ENCODE peak calls at places on chromosome 9, in six cellular contexts. R is fibroblast of lung; W is dermis blood vessel endothelial cell; G is glutamatergic neuron; A is breast epithelium; Z is activated CD8-positive, alpha-beta memory T cell treated with anti-CD3 and anti-CD28 coated beads for 1 hour. T is an unnamed sample.

GRCh38 chr9:124017929-124018730 is 6.6 kb downstream of the LHX2 start:
- DNase-seq in A (no peak), R (no peak), W (no peak), Z (no peak), G (peak), T (no peak)

GRCh38 chr9:89154651-89155336 is 23.8 kb downstream of the SHC3 start:
- DNase-seq in Z (no peak), R (peak), W (peak), A (no peak), G (no peak), T (no peak)

GRCh38 chr9:93239526-93239925 is 55.6 kb downstream of the WNK2 start:
- DNase-seq in W (no peak), G (no peak), Z (no peak), A (no peak), R (no peak), T (no peak)

GRCh38 chr9:16594787-16595186 is 275.7 kb downstream of the BNC2 start:
- DNase-seq in Z (no peak), R (no peak), W (no peak), A (no peak), G (no peak), T (no peak)

GRCh38 chr9:26210338-26210851 is 532.2 kb upstream of the TUSC1 start:
- DNase-seq in G (no peak), Z (no peak), R (no peak), A (no peak), W (no peak), T (no peak)

GRCh38 chr9:105264380-105264779 is 19.9 kb downstream of the SLC44A1 start:
- DNase-seq in W (no peak), G (no peak), Z (no peak), A (no peak), R (peak), T (no peak)

GRCh38 chr9:116494815-116495634 is 192.1 kb upstream of the TRIM32 start:
- DNase-seq in W (peak), G (no peak), Z (no peak), A (no peak), R (no peak), T (no peak)

GRCh38 chr9:106286249-106286648 is 576.7 kb upstream of the ZNF462 start:
- DNase-seq in R (peak), A (no peak), Z (no peak), W (no peak), G (peak), T (peak)

GRCh38 chr9:33750307-33750838 is 45.0 kb upstream of the PRSS3 start:
- DNase-seq in Z (no peak), R (no peak), W (peak), A (no peak), G (peak), T (no peak)

GRCh38 chr9:35232867-35233544 is 71.2 kb downstream of the UNC13B start:
- DNase-seq in A (no peak), W (no peak), Z (no peak), R (no peak), G (no peak), T (no peak)

GRCh38 chr9:69427286-69427685 is 102.3 kb downstream of the ENTREP1 start:
- DNase-seq in R (no peak), W (no peak), Z (no peak), G (no peak), A (no peak), T (no peak)

GRCh38 chr9:123470121-123470851 is 114.3 kb downstream of the CRB2 start:
- DNase-seq in Z (no peak), A (no peak), W (no peak), G (no peak), R (peak), T (no peak)

GRCh38 chr9:105173306-105173705 is 71.1 kb upstream of the SLC44A1 start:
- DNase-seq in A (no peak), G (peak), Z (no peak), R (no peak), W (no peak), T (no peak)

GRCh38 chr9:1231998-1232919 is 182.1 kb downstream of the DMRT2 start:
- DNase-seq in W (no peak), A (peak), Z (no peak), R (peak), G (no peak), T (no peak)

GRCh38 chr9:78921341-78921740 is 624.4 kb downstream of the PSAT1 start:
- DNase-seq in A (no peak), Z (no peak), R (peak), W (peak), G (no peak), T (no peak)

GRCh38 chr9:99873531-99873930 is 32.9 kb upstream of the STX17 start:
- DNase-seq in W (no peak), R (peak), Z (no peak), A (no peak), G (no peak), T (no peak)

GRCh38 chr9:116499986-116500871 is 186.9 kb upstream of the TRIM32 start:
- DNase-seq in G (no peak), Z (no peak), R (peak), W (no peak), A (no peak), T (no peak)

GRCh38 chr9:19946446-19947109 is 157.7 kb upstream of the SLC24A2 start:
- DNase-seq in W (peak), R (peak), Z (no peak), A (no peak), G (no peak), T (no peak)

GRCh38 chr9:87657190-87657589 is 68.7 kb upstream of the CTSL start:
- DNase-seq in R (no peak), W (peak), Z (no peak), A (no peak), G (no peak), T (no peak)

GRCh38 chr9:106771618-106772017 is 91.3 kb upstream of the ZNF462 start:
- DNase-seq in W (no peak), A (peak), Z (no peak), G (no peak), R (peak), T (no peak)

GRCh38 chr9:131043097-131043496 is 34.1 kb downstream of the LAMC3 start:
- DNase-seq in A (no peak), W (no peak), R (no peak), Z (no peak), G (no peak), T (no peak)

GRCh38 chr9:105338308-105338707 is 93.9 kb downstream of the SLC44A1 start:
- DNase-seq in G (no peak), W (no peak), A (no peak), Z (no peak), R (no peak), T (no peak)

GRCh38 chr9:127463891-127464290 is 12.6 kb downstream of the LRSAM1 start:
- DNase-seq in Z (no peak), A (no peak), W (no peak), R (peak), G (no peak), T (no peak)

GRCh38 chr9:114186091-114186792 is 30.9 kb downstream of the COL27A1 start:
- DNase-seq in A (no peak), W (no peak), R (no peak), G (no peak), Z (no peak), T (no peak)

GRCh38 chr9:13787234-13787833 is 507.8 kb upstream of the MPDZ start:
- DNase-seq in W (peak), G (no peak), R (peak), Z (no peak), A (no peak), T (no peak)